ENCODE peak calls at places on chromosomes 2 and 18, in seven cellular contexts. I, T, G, D, U, P and O are unnamed samples.

GRCh38 chr2:16635796-16636699 is 29.6 kb downstream of the CYRIA start:
- DNase-seq in I (no peak), T (no peak), G (no peak), D (no peak), U (no peak), P (no peak), O (no peak)

GRCh38 chr18:74806700-74807416 is 209.2 kb downstream of the ZNF407 start:
- DNase-seq in I (peak), T (peak), G (peak), D (no peak), U (no peak), P (no peak), O (no peak)

GRCh38 chr2:129191530-129191929 is 787.9 kb upstream of the RAB6C start:
- DNase-seq in I (no peak), T (no peak), G (no peak), D (no peak), U (no peak), P (no peak), O (no peak)

GRCh38 chr2:151275291-151275690 is 13.6 kb upstream of the RBM43 start:
- DNase-seq in I (no peak), T (no peak), G (no peak), D (no peak), U (no peak), P (no peak), O (no peak)

GRCh38 chr2:25698752-25699151 is 25.4 kb upstream of the DTNB start:
- DNase-seq in I (no peak), T (no peak), G (no peak), D (no peak), U (no peak), P (no peak), O (no peak)

GRCh38 chr18:50724631-50725235 is 95.1 kb downstream of the MRO start:
- DNase-seq in I (no peak), T (no peak), G (no peak), D (no peak), U (no peak), P (no peak), O (no peak)

GRCh38 chr2:224252601-224253000 is 149.3 kb downstream of the FAM124B start:
- DNase-seq in I (no peak), T (no peak), G (peak), D (no peak), U (no peak), P (no peak), O (no peak)

GRCh38 chr2:21924640-21925285 is 801.0 kb downstream of the TDRD15 start:
- DNase-seq in I (no peak), T (no peak), G (no peak), D (no peak), U (no peak), P (no peak), O (no peak)

GRCh38 chr2:24731923-24732322 is 61.3 kb downstream of the PTRHD1 start:
- DNase-seq in I (no peak), T (no peak), G (no peak), D (no peak), U (no peak), P (no peak), O (no peak)

GRCh38 chr18:6406075-6406909 is 8.4 kb downstream of the L3MBTL4 start:
- DNase-seq in I (no peak), T (no peak), G (peak), D (no peak), U (no peak), P (no peak), O (no peak)

GRCh38 chr2:31138037-31138962 is at the start of gene GALNT14:
- DNase-seq in I (peak), T (peak), G (peak), D (peak), U (no peak), P (no peak), O (peak)

GRCh38 chr2:26175716-26176615 is 3.1 kb downstream of the GAREM2 start:
- DNase-seq in I (no peak), T (no peak), G (no peak), D (no peak), U (no peak), P (no peak), O (no peak)

GRCh38 chr2:199692489-199692888 is 158.5 kb downstream of the FTCDNL1 start:
- DNase-seq in I (no peak), T (peak), G (no peak), D (no peak), U (no peak), P (no peak), O (no peak)

GRCh38 chr2:233153146-233153798 is 93.1 kb downstream of the INPP5D start:
- DNase-seq in I (no peak), T (no peak), G (no peak), D (no peak), U (no peak), P (no peak), O (no peak)

GRCh38 chr2:170820647-170821630 is 4.3 kb downstream of the GAD1 start:
- DNase-seq in I (peak), T (no peak), G (no peak), D (no peak), U (no peak), P (peak), O (no peak)

GRCh38 chr2:217973008-217973787 is 29.6 kb downstream of the TNS1 start:
- DNase-seq in I (no peak), T (no peak), G (no peak), D (no peak), U (no peak), P (no peak), O (no peak)

GRCh38 chr2:54945401-54946219 is 104.6 kb downstream of the RTN4 start:
- DNase-seq in I (no peak), T (no peak), G (peak), D (no peak), U (no peak), P (no peak), O (peak)

GRCh38 chr18:9913526-9914333 is at the start of gene VAPA:
- DNase-seq in I (peak), T (peak), G (peak), D (peak), U (peak), P (peak), O (peak)

GRCh38 chr2:28492276-28492675 is 3.6 kb upstream of the PLB1 start:
- DNase-seq in I (no peak), T (no peak), G (no peak), D (no peak), U (no peak), P (no peak), O (no peak)

GRCh38 chr2:118185210-118186109 is 97.2 kb downstream of the INSIG2 start:
- DNase-seq in I (peak), T (peak), G (peak), D (peak), U (peak), P (peak), O (peak)

GRCh38 chr2:39547811-39548719 is 111.0 kb upstream of the MAP4K3 start:
- DNase-seq in I (no peak), T (no peak), G (no peak), D (no peak), U (no peak), P (no peak), O (no peak)